ENCODE peak calls at places on chromosomes 1 and 21, in nine cellular contexts. One of them, this sample, is unnamed. For H3K4me1, the result is how much of the 10 kb centered on the place peaks cover.

GRCh38 chr1:17588048-17588781 is 48.7 kb downstream of the ARHGEF10L start:
- DNase-seq in CD8-positive, alpha-beta memory T cell: no peak
- DNase-seq in adrenal gland: no peak
- DNase-seq in stomach: peak
- DNase-seq in ascending aorta: peak
- DNase-seq in breast epithelium: peak
- DNase-seq in Caco-2: peak
- DNase-seq in body of pancreas: peak
- DNase-seq in pancreas: peak
- DNase-seq in this sample: peak

GRCh38 chr1:45654540-45655280 is 30.9 kb upstream of the CCDC17 start:
- DNase-seq in CD8-positive, alpha-beta memory T cell: no peak
- DNase-seq in adrenal gland: no peak
- DNase-seq in stomach: no peak
- DNase-seq in ascending aorta: no peak
- DNase-seq in breast epithelium: no peak
- DNase-seq in Caco-2: no peak
- DNase-seq in body of pancreas: no peak
- DNase-seq in pancreas: no peak
- DNase-seq in this sample: no peak

GRCh38 chr1:3588395-3588794 is 22.9 kb downstream of the MEGF6 start:
- DNase-seq in CD8-positive, alpha-beta memory T cell: no peak
- DNase-seq in adrenal gland: no peak
- DNase-seq in stomach: no peak
- DNase-seq in ascending aorta: no peak
- DNase-seq in breast epithelium: no peak
- DNase-seq in Caco-2: peak
- DNase-seq in body of pancreas: no peak
- DNase-seq in pancreas: no peak
- DNase-seq in this sample: no peak

GRCh38 chr1:246136477-246136876 is 370.6 kb downstream of the SMYD3 start:
- DNase-seq in CD8-positive, alpha-beta memory T cell: no peak
- DNase-seq in adrenal gland: no peak
- DNase-seq in stomach: no peak
- DNase-seq in ascending aorta: no peak
- DNase-seq in breast epithelium: no peak
- DNase-seq in Caco-2: no peak
- DNase-seq in body of pancreas: no peak
- DNase-seq in pancreas: no peak
- DNase-seq in this sample: no peak

GRCh38 chr1:115364776-115365155 is 26.7 kb upstream of the NGF start:
- DNase-seq in CD8-positive, alpha-beta memory T cell: no peak
- DNase-seq in adrenal gland: no peak
- DNase-seq in stomach: no peak
- DNase-seq in ascending aorta: no peak
- DNase-seq in breast epithelium: no peak
- DNase-seq in Caco-2: no peak
- DNase-seq in body of pancreas: no peak
- DNase-seq in pancreas: no peak
- DNase-seq in this sample: no peak

GRCh38 chr1:202959276-202959620 is 1.1 kb upstream of the ADIPOR1 start:
- DNase-seq in CD8-positive, alpha-beta memory T cell: no peak
- DNase-seq in adrenal gland: peak
- DNase-seq in stomach: no peak
- DNase-seq in ascending aorta: no peak
- DNase-seq in breast epithelium: no peak
- DNase-seq in Caco-2: no peak
- DNase-seq in body of pancreas: no peak
- DNase-seq in pancreas: no peak
- DNase-seq in this sample: peak

GRCh38 chr1:178706467-178706866 is 18.6 kb upstream of the RALGPS2 start:
- DNase-seq in CD8-positive, alpha-beta memory T cell: no peak
- DNase-seq in adrenal gland: peak
- DNase-seq in stomach: no peak
- DNase-seq in ascending aorta: no peak
- DNase-seq in breast epithelium: no peak
- DNase-seq in Caco-2: no peak
- DNase-seq in body of pancreas: no peak
- DNase-seq in pancreas: no peak
- DNase-seq in this sample: peak

GRCh38 chr1:151963288-151963687 is 30.4 kb downstream of the S100A10 start:
- DNase-seq in CD8-positive, alpha-beta memory T cell: no peak
- DNase-seq in adrenal gland: no peak
- DNase-seq in stomach: no peak
- DNase-seq in ascending aorta: no peak
- DNase-seq in breast epithelium: no peak
- DNase-seq in Caco-2: no peak
- DNase-seq in body of pancreas: no peak
- DNase-seq in pancreas: no peak
- DNase-seq in this sample: no peak

GRCh38 chr1:15410223-15410883 is 665 bp downstream of the EFHD2 start:
- DNase-seq in CD8-positive, alpha-beta memory T cell: no peak
- DNase-seq in adrenal gland: peak
- DNase-seq in stomach: no peak
- DNase-seq in ascending aorta: no peak
- DNase-seq in breast epithelium: no peak
- DNase-seq in Caco-2: no peak
- DNase-seq in body of pancreas: no peak
- DNase-seq in pancreas: peak
- DNase-seq in this sample: no peak

GRCh38 chr21:25934771-25935224 is 200.0 kb downstream of the GABPA start:
- DNase-seq in CD8-positive, alpha-beta memory T cell: no peak
- DNase-seq in adrenal gland: peak
- DNase-seq in stomach: peak
- DNase-seq in ascending aorta: peak
- DNase-seq in breast epithelium: peak
- DNase-seq in Caco-2: no peak
- DNase-seq in body of pancreas: peak
- DNase-seq in pancreas: no peak
- DNase-seq in this sample: peak

DNA sequence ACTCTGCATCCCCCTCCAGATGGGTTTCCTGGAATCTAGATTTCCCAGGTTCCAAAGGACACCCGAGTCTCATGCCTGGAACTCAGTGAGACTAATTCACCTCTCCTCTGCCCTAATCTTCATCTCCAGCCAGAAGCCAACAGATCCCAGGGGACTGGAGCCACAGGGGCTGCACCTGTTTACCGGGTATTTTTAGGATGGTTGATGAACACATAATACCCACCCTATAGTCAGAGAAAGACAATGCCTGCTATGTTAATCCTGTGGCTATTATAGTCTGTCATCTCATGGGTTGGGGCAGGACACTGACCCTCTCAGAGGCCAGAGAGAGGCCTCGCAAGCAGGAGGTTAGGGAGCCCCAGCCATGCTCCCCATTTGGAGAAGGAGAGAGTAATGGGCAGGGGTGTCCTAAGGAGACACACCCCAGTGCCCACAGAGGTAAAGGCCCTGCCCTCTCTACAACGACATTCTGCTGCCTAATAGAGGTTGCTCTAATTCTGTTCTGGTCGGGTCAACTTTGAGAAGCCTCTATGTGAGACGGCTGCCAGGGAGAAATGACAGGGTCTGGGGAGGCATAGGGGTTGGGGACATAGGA is 1.0 kb upstream of the TNNI1 start:
- DNase-seq in CD8-positive, alpha-beta memory T cell: no peak
- DNase-seq in adrenal gland: no peak
- DNase-seq in stomach: no peak
- DNase-seq in ascending aorta: no peak
- DNase-seq in breast epithelium: no peak
- DNase-seq in Caco-2: no peak
- DNase-seq in body of pancreas: no peak
- DNase-seq in pancreas: no peak
- DNase-seq in this sample: no peak
- H3K4me1 ChIP-seq in CD8-positive, alpha-beta memory T cell: under half
- H3K4me1 ChIP-seq in adrenal gland: under half
- H3K4me1 ChIP-seq in stomach: under half
- H3K4me1 ChIP-seq in ascending aorta: under half
- H3K4me1 ChIP-seq in breast epithelium: under half
- H3K4me1 ChIP-seq in Caco-2: under half
- H3K4me1 ChIP-seq in body of pancreas: under half
- H3K4me1 ChIP-seq in pancreas: under half
- H3K4me1 ChIP-seq in this sample: under half

DNA sequence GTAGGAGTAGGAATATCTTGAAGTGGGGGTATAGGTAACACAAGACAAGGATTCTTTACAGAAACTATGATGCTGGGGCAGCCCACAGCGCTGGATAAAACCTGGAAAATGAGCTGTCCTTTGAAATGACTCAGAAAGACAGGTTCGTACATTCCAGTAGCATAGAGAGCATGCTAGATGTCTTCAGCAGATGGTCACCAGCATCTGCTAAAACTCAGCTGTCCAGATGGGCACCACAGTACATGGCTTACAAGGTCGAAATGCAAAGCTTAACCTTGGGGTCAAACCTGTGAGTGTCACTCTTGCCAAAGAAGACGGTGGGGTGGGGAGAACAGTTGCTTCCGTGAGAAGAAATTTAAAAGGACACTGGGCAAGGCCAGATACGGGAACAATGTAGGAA is 41.3 kb upstream of the TRIM45 start:
- DNase-seq in CD8-positive, alpha-beta memory T cell: no peak
- DNase-seq in adrenal gland: no peak
- DNase-seq in stomach: no peak
- DNase-seq in ascending aorta: no peak
- DNase-seq in breast epithelium: no peak
- DNase-seq in Caco-2: no peak
- DNase-seq in body of pancreas: no peak
- DNase-seq in pancreas: no peak
- DNase-seq in this sample: no peak
- H3K4me1 ChIP-seq in CD8-positive, alpha-beta memory T cell: under half
- H3K4me1 ChIP-seq in adrenal gland: under half
- H3K4me1 ChIP-seq in stomach: under half
- H3K4me1 ChIP-seq in ascending aorta: under half
- H3K4me1 ChIP-seq in breast epithelium: under half
- H3K4me1 ChIP-seq in Caco-2: under half
- H3K4me1 ChIP-seq in body of pancreas: under half
- H3K4me1 ChIP-seq in pancreas: under half
- H3K4me1 ChIP-seq in this sample: under half

GRCh38 chr1:161940866-161941591 is 82.6 kb downstream of the OLFML2B start:
- DNase-seq in CD8-positive, alpha-beta memory T cell: no peak
- DNase-seq in adrenal gland: no peak
- DNase-seq in stomach: no peak
- DNase-seq in ascending aorta: no peak
- DNase-seq in breast epithelium: no peak
- DNase-seq in Caco-2: no peak
- DNase-seq in body of pancreas: no peak
- DNase-seq in pancreas: no peak
- DNase-seq in this sample: no peak
- H3K4me1 ChIP-seq in CD8-positive, alpha-beta memory T cell: under half
- H3K4me1 ChIP-seq in adrenal gland: under half
- H3K4me1 ChIP-seq in stomach: under half
- H3K4me1 ChIP-seq in ascending aorta: under half
- H3K4me1 ChIP-seq in breast epithelium: under half
- H3K4me1 ChIP-seq in Caco-2: under half
- H3K4me1 ChIP-seq in body of pancreas: under half
- H3K4me1 ChIP-seq in pancreas: under half
- H3K4me1 ChIP-seq in this sample: under half

GRCh38 chr1:26747048-26747447 is 40.7 kb upstream of the PIGV start:
- DNase-seq in CD8-positive, alpha-beta memory T cell: no peak
- DNase-seq in adrenal gland: no peak
- DNase-seq in stomach: no peak
- DNase-seq in ascending aorta: no peak
- DNase-seq in breast epithelium: no peak
- DNase-seq in Caco-2: peak
- DNase-seq in body of pancreas: no peak
- DNase-seq in pancreas: no peak
- DNase-seq in this sample: no peak

GRCh38 chr1:26743426-26744059 is 44.2 kb upstream of the PIGV start:
- DNase-seq in CD8-positive, alpha-beta memory T cell: no peak
- DNase-seq in adrenal gland: no peak
- DNase-seq in stomach: no peak
- DNase-seq in ascending aorta: no peak
- DNase-seq in breast epithelium: no peak
- DNase-seq in Caco-2: no peak
- DNase-seq in body of pancreas: no peak
- DNase-seq in pancreas: no peak
- DNase-seq in this sample: no peak

GRCh38 chr1:26745191-26745590 is 42.6 kb upstream of the PIGV start:
- DNase-seq in CD8-positive, alpha-beta memory T cell: no peak
- DNase-seq in adrenal gland: no peak
- DNase-seq in stomach: no peak
- DNase-seq in ascending aorta: no peak
- DNase-seq in breast epithelium: no peak
- DNase-seq in Caco-2: no peak
- DNase-seq in body of pancreas: no peak
- DNase-seq in pancreas: no peak
- DNase-seq in this sample: peak

GRCh38 chr1:26740958-26741357 is 45.1 kb downstream of the ARID1A start:
- DNase-seq in CD8-positive, alpha-beta memory T cell: no peak
- DNase-seq in adrenal gland: no peak
- DNase-seq in stomach: no peak
- DNase-seq in ascending aorta: no peak
- DNase-seq in breast epithelium: no peak
- DNase-seq in Caco-2: peak
- DNase-seq in body of pancreas: no peak
- DNase-seq in pancreas: no peak
- DNase-seq in this sample: no peak

GRCh38 chr1:26744075-26744958 is 43.4 kb upstream of the PIGV start:
- DNase-seq in CD8-positive, alpha-beta memory T cell: peak
- DNase-seq in adrenal gland: peak
- DNase-seq in stomach: peak
- DNase-seq in ascending aorta: peak
- DNase-seq in breast epithelium: peak
- DNase-seq in Caco-2: no peak
- DNase-seq in body of pancreas: peak
- DNase-seq in pancreas: no peak
- DNase-seq in this sample: peak
- H3K4me1 ChIP-seq in CD8-positive, alpha-beta memory T cell: half or more
- H3K4me1 ChIP-seq in adrenal gland: half or more
- H3K4me1 ChIP-seq in stomach: under half
- H3K4me1 ChIP-seq in ascending aorta: under half
- H3K4me1 ChIP-seq in breast epithelium: under half
- H3K4me1 ChIP-seq in Caco-2: under half
- H3K4me1 ChIP-seq in body of pancreas: under half
- H3K4me1 ChIP-seq in pancreas: under half
- H3K4me1 ChIP-seq in this sample: under half

GRCh38 chr1:55195523-55196233 is 19.5 kb downstream of the USP24 start:
- DNase-seq in CD8-positive, alpha-beta memory T cell: no peak
- DNase-seq in adrenal gland: no peak
- DNase-seq in stomach: no peak
- DNase-seq in ascending aorta: no peak
- DNase-seq in breast epithelium: no peak
- DNase-seq in Caco-2: no peak
- DNase-seq in body of pancreas: no peak
- DNase-seq in pancreas: no peak
- DNase-seq in this sample: no peak
- H3K4me1 ChIP-seq in CD8-positive, alpha-beta memory T cell: half or more
- H3K4me1 ChIP-seq in adrenal gland: under half
- H3K4me1 ChIP-seq in stomach: under half
- H3K4me1 ChIP-seq in ascending aorta: under half
- H3K4me1 ChIP-seq in breast epithelium: under half
- H3K4me1 ChIP-seq in Caco-2: under half
- H3K4me1 ChIP-seq in body of pancreas: under half
- H3K4me1 ChIP-seq in pancreas: under half
- H3K4me1 ChIP-seq in this sample: under half

DNA sequence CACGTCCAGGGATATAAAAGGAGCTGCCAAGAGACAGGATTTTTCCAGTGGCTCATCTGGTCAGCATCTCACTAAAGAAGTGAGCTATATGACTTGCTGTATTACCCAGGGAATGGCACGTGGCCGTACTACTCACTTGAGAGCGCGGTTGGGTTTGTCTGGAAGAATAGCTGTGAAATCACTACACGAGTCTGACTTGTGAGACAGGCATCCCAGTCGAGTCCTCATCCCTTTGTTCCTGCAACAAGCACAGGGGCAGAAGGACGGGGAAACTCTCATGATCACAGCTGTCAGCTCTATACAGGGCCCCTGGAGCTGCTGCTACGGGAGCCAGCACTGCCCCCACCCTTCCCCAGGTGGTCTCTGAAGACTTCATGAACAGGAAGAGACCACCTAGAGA is 17.7 kb downstream of the RGS8 start:
- DNase-seq in CD8-positive, alpha-beta memory T cell: no peak
- DNase-seq in adrenal gland: no peak
- DNase-seq in stomach: no peak
- DNase-seq in ascending aorta: no peak
- DNase-seq in breast epithelium: no peak
- DNase-seq in Caco-2: no peak
- DNase-seq in body of pancreas: no peak
- DNase-seq in pancreas: no peak
- DNase-seq in this sample: peak
- H3K4me1 ChIP-seq in CD8-positive, alpha-beta memory T cell: under half
- H3K4me1 ChIP-seq in adrenal gland: under half
- H3K4me1 ChIP-seq in stomach: under half
- H3K4me1 ChIP-seq in ascending aorta: under half
- H3K4me1 ChIP-seq in breast epithelium: under half
- H3K4me1 ChIP-seq in Caco-2: under half
- H3K4me1 ChIP-seq in body of pancreas: under half
- H3K4me1 ChIP-seq in pancreas: under half
- H3K4me1 ChIP-seq in this sample: under half